ENCODE peak calls at places on chromosomes 2 and 18, in six cellular contexts. J, E, F, D, T and N are unnamed samples.

GRCh38 chr18:905307-905947 is 756 bp downstream of the ADCYAP1 start:
- DNase-seq in F (no peak), J (no peak), E (peak), T (no peak), D (peak), N (no peak)

GRCh38 chr2:44245068-44245861 is 30.0 kb upstream of the SLC3A1 start:
- DNase-seq in E (no peak), T (no peak), D (no peak), F (no peak), J (no peak), N (no peak)

GRCh38 chr2:112636605-112637288 is 9.0 kb upstream of the SLC20A1 start:
- DNase-seq in D (no peak), E (no peak), J (peak), F (peak), T (no peak), N (no peak)

GRCh38 chr2:73856214-73856613 is 27.5 kb downstream of the STAMBP start:
- DNase-seq in F (no peak), J (no peak), D (no peak), T (peak), E (no peak), N (no peak)

GRCh38 chr2:228545749-228546148 is 364.3 kb upstream of the SPHKAP start:
- DNase-seq in F (no peak), T (peak), D (no peak), E (no peak), J (no peak), N (no peak)

GRCh38 chr2:29829841-29830240 is 91.5 kb downstream of the ALK start:
- DNase-seq in E (no peak), T (no peak), D (no peak), F (no peak), J (no peak), N (no peak)

GRCh38 chr2:61887684-61888303 is 662 bp downstream of the CCT4 start:
- DNase-seq in T (peak), E (no peak), J (no peak), F (no peak), D (no peak), N (no peak)

GRCh38 chr2:9420495-9420894 is 2.8 kb downstream of the ITGB1BP1 start:
- DNase-seq in F (no peak), E (no peak), J (no peak), T (no peak), D (no peak), N (no peak)

GRCh38 chr18:3585656-3586509 is 135.9 kb downstream of the TGIF1 start:
- DNase-seq in E (peak), D (peak), J (peak), F (peak), T (peak), N (peak)

GRCh38 chr2:238913931-238914647 is 66.2 kb downstream of the TWIST2 start:
- DNase-seq in E (no peak), J (no peak), T (no peak), D (no peak), F (no peak), N (no peak)

GRCh38 chr2:177392373-177393246 is at the start of gene AGPS:
- DNase-seq in T (peak), J (peak), E (peak), F (peak), D (peak), N (peak)

GRCh38 chr2:200408428-200409311 is 101.2 kb downstream of the KCTD18 start:
- DNase-seq in T (peak), J (no peak), E (no peak), F (no peak), D (no peak), N (no peak)

GRCh38 chr2:195304310-195304709 is 352.7 kb upstream of the SLC39A10 start:
- DNase-seq in F (no peak), D (no peak), J (no peak), T (peak), E (peak), N (no peak)

DNA sequence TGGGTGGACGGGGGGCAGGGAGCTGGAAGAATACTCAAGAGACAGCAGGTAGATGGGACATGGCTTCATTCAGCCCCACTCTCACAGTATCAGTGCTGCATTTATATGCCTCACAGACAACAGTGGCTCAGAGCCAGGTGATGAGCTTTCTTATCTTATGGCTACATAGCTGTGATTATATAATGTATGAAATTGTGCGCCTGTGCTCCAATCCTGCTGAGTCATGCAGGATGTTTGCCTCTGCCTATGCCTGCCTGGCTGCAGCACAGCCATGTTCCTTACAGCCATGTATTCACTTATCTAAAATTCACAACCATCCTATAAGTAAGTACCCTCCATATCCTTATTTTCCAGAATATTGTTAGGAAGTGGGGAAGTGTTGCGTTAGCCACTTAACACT is 37.7 kb upstream of the RNF103 start:
- DNase-seq in D (no peak), J (no peak), E (no peak), F (no peak), T (no peak), N (no peak)
- TF ChIP-seq CTCF in D (no peak), J (no peak), E (no peak), F (no peak), T (no peak), N (no peak)

GRCh38 chr2:140695163-140695562 is 1435.7 kb downstream of the LRP1B start:
- DNase-seq in D (no peak), F (no peak), T (peak), E (no peak), J (no peak), N (no peak)

GRCh38 chr2:140698736-140699135 is 1432.1 kb downstream of the LRP1B start:
- DNase-seq in F (no peak), J (no peak), D (no peak), E (no peak), T (peak), N (no peak)

GRCh38 chr2:140696449-140696848 is 1434.4 kb downstream of the LRP1B start:
- DNase-seq in E (no peak), F (no peak), J (no peak), T (no peak), D (no peak), N (no peak)
- TF ChIP-seq CTCF in E (no peak), F (no peak), J (no peak), T (no peak), D (no peak), N (no peak)

GRCh38 chr2:232696609-232697058 is 497 bp upstream of the GIGYF2 start:
- DNase-seq in T (no peak), J (no peak), F (no peak), D (no peak), E (no peak), N (no peak)

GRCh38 chr2:232698552-232699091 is 1.5 kb downstream of the GIGYF2 start:
- DNase-seq in D (no peak), J (no peak), E (no peak), T (peak), F (no peak), N (no peak)

GRCh38 chr2:232697807-232698110 is 628 bp downstream of the GIGYF2 start:
- DNase-seq in F (no peak), T (no peak), D (no peak), J (no peak), E (no peak), N (no peak)

GRCh38 chr2:232699110-232699509 is 2.0 kb downstream of the GIGYF2 start:
- DNase-seq in D (no peak), T (no peak), F (no peak), E (no peak), J (no peak), N (no peak)

GRCh38 chr2:232697059-232697806 is at the start of gene GIGYF2:
- DNase-seq in J (peak), D (peak), E (peak), F (peak), T (peak), N (peak)
- TF ChIP-seq CTCF in J (no peak), D (no peak), E (no peak), F (no peak), T (no peak), N (no peak)

GRCh38 chr2:172861632-172862031 is 126.0 kb downstream of the RAPGEF4 start:
- DNase-seq in T (no peak), J (no peak), F (no peak), E (no peak), D (no peak), N (no peak)

GRCh38 chr2:172863341-172863740 is 127.7 kb downstream of the RAPGEF4 start:
- DNase-seq in E (no peak), J (no peak), D (no peak), T (peak), F (no peak), N (no peak)

GRCh38 chr2:172862077-172862476 is 126.4 kb downstream of the RAPGEF4 start:
- DNase-seq in F (no peak), J (no peak), D (no peak), E (no peak), T (no peak), N (no peak)

GRCh38 chr2:172865422-172865821 is 129.8 kb downstream of the RAPGEF4 start:
- DNase-seq in F (no peak), E (no peak), J (no peak), D (no peak), T (peak), N (no peak)

GRCh38 chr2:172864182-172864581 is 128.5 kb downstream of the RAPGEF4 start:
- DNase-seq in D (peak), F (peak), T (peak), J (no peak), E (peak), N (no peak)
- TF ChIP-seq CTCF in D (peak), F (peak), T (peak), J (no peak), E (peak), N (peak)

GRCh38 chr2:235495373-235496238 is 1.8 kb downstream of the AGAP1 start:
- DNase-seq in T (peak), E (no peak), F (peak), D (no peak), J (no peak), N (no peak)
- TF ChIP-seq CTCF in T (no peak), E (no peak), F (no peak), D (no peak), J (no peak), N (peak)

GRCh38 chr18:44458777-44459176 is 221.9 kb upstream of the SETBP1 start:
- DNase-seq in T (peak), F (no peak), J (no peak), E (no peak), D (no peak), N (no peak)
- TF ChIP-seq CTCF in T (peak), F (no peak), J (no peak), E (no peak), D (no peak), N (no peak)

GRCh38 chr2:45837812-45838341 is 186.4 kb downstream of the PRKCE start:
- DNase-seq in F (no peak), T (no peak), J (no peak), D (no peak), E (no peak), N (no peak)

GRCh38 chr2:45834372-45834771 is 182.9 kb downstream of the PRKCE start:
- DNase-seq in T (no peak), F (no peak), E (no peak), J (no peak), D (no peak), N (no peak)

GRCh38 chr2:45834858-45835257 is 183.4 kb downstream of the PRKCE start:
- DNase-seq in J (no peak), F (no peak), D (no peak), T (no peak), E (no peak), N (no peak)

GRCh38 chr2:45836740-45837139 is 185.3 kb downstream of the PRKCE start:
- DNase-seq in J (no peak), T (no peak), D (no peak), F (peak), E (no peak), N (no peak)

GRCh38 chr2:45836316-45836715 is 184.8 kb downstream of the PRKCE start:
- DNase-seq in J (no peak), F (peak), D (no peak), E (no peak), T (no peak), N (no peak)
- TF ChIP-seq CTCF in J (no peak), F (peak), D (no peak), E (no peak), T (no peak), N (no peak)

GRCh38 chr2:216789088-216789487 is 70.8 kb downstream of the TNP1 start:
- DNase-seq in T (no peak), F (no peak), E (no peak), J (no peak), D (no peak), N (no peak)

GRCh38 chr2:216796096-216796840 is 63.6 kb downstream of the TNP1 start:
- DNase-seq in J (no peak), D (no peak), F (no peak), E (no peak), T (no peak), N (no peak)

GRCh38 chr2:216793386-216793785 is 66.5 kb downstream of the TNP1 start:
- DNase-seq in D (no peak), F (no peak), T (no peak), E (no peak), J (no peak), N (no peak)

GRCh38 chr2:216791303-216791702 is 68.6 kb downstream of the TNP1 start:
- DNase-seq in D (no peak), E (no peak), F (no peak), J (no peak), T (peak), N (no peak)

GRCh38 chr2:216792222-216793001 is 67.5 kb downstream of the TNP1 start:
- DNase-seq in E (no peak), F (no peak), T (peak), J (no peak), D (no peak), N (no peak)
- TF ChIP-seq CTCF in E (no peak), F (no peak), T (no peak), J (no peak), D (no peak), N (no peak)

GRCh38 chr18:47758000-47758399 is 172.5 kb downstream of the SMAD2 start:
- DNase-seq in J (no peak), E (no peak), F (no peak), D (no peak), T (no peak), N (no peak)
- TF ChIP-seq CTCF in J (peak), E (peak), F (no peak), D (no peak), T (peak), N (peak)